ENCODE peak calls at places on chromosomes 3 and 15, in seven cellular contexts. D is IMR-90; H is esophagus squamous epithelium; A is ovary; N is naive thymus-derived CD4-positive, alpha-beta T cell; Y is Peyer's patch; M is heart left ventricle. X is an unnamed sample. For H3K9me3, the result is how much of the 10 kb centered on the place peaks cover.

GRCh38 chr3:166663194-166663593 is 716.9 kb downstream of the ZBBX start:
- DNase-seq in M (no peak), H (no peak), N (no peak), Y (no peak), A (no peak), D (no peak), X (no peak)

GRCh38 chr15:35863655-35864054 is 317.7 kb upstream of the DPH6 start:
- DNase-seq in A (no peak), Y (no peak), H (no peak), N (no peak), D (no peak), M (no peak), X (no peak)

GRCh38 chr3:158743664-158744566 is 11.7 kb upstream of the RARRES1 start:
- DNase-seq in M (no peak), H (no peak), D (no peak), N (no peak), A (no peak), Y (no peak), X (no peak)

GRCh38 chr3:6915898-6916297 is 55.0 kb downstream of the GRM7 start:
- DNase-seq in A (no peak), Y (no peak), D (no peak), N (no peak), M (no peak), H (no peak), X (no peak)

GRCh38 chr3:48403533-48404439 is 26.1 kb downstream of the PLXNB1 start:
- DNase-seq in H (no peak), D (no peak), Y (peak), M (no peak), A (peak), N (no peak), X (no peak)

GRCh38 chr3:42148982-42149432 is 57.9 kb downstream of the TRAK1 start:
- DNase-seq in N (no peak), H (no peak), Y (no peak), M (peak), D (peak), A (peak), X (peak)

GRCh38 chr3:30578986-30579579 is 27.3 kb upstream of the TGFBR2 start:
- DNase-seq in M (no peak), D (no peak), A (no peak), N (no peak), Y (no peak), H (no peak), X (no peak)

GRCh38 chr15:60932051-60932915 is 296.8 kb downstream of the RORA start:
- DNase-seq in N (no peak), H (no peak), D (peak), Y (no peak), M (no peak), A (no peak), X (peak)

GRCh38 chr3:27900316-27900715 is 178.2 kb upstream of the EOMES start:
- DNase-seq in Y (no peak), D (no peak), M (no peak), N (no peak), H (no peak), A (no peak), X (no peak)

GRCh38 chr3:67437090-67437489 is 217.3 kb downstream of the SUCLG2 start:
- DNase-seq in Y (no peak), M (no peak), A (no peak), D (peak), N (no peak), H (no peak), X (no peak)

GRCh38 chr3:136787226-136787793 is 31.6 kb upstream of the SLC35G2 start:
- DNase-seq in A (no peak), M (no peak), H (no peak), D (peak), Y (no peak), N (no peak), X (no peak)

GRCh38 chr3:12946661-12947316 is 105.4 kb upstream of the RPL32 start:
- DNase-seq in M (no peak), A (no peak), H (no peak), Y (no peak), N (no peak), D (no peak), X (no peak)

GRCh38 chr3:60636846-60637245 is 614.4 kb downstream of the FHIT start:
- DNase-seq in D (peak), Y (no peak), A (no peak), H (no peak), M (no peak), N (no peak), X (no peak)

GRCh38 chr15:31472636-31473383 is 146.2 kb downstream of the KLF13 start:
- DNase-seq in A (peak), M (peak), Y (peak), N (no peak), D (peak), H (no peak), X (no peak)

GRCh38 chr15:35123743-35124142 is 38.6 kb upstream of the NANOGP8 start:
- DNase-seq in N (no peak), M (no peak), Y (no peak), A (no peak), D (no peak), H (no peak), X (no peak)

GRCh38 chr3:125374501-125374995 is 577 bp downstream of the ZNF148 start:
- DNase-seq in Y (peak), M (peak), A (no peak), H (no peak), D (peak), N (peak), X (peak)

GRCh38 chr3:62876064-62876463 is 848 bp upstream of the CADPS start:
- DNase-seq in A (peak), H (no peak), D (peak), N (no peak), Y (peak), M (peak), X (peak)

GRCh38 chr3:106542101-106542769 is 673.4 kb upstream of the CBLB start:
- DNase-seq in N (no peak), H (no peak), D (peak), M (no peak), A (no peak), Y (no peak), X (no peak)

GRCh38 chr15:40244961-40245523 is 6.2 kb downstream of the PAK6 start:
- DNase-seq in A (no peak), N (no peak), H (no peak), D (no peak), M (no peak), Y (peak), X (no peak)

GRCh38 chr3:189808246-189809007 is 177.2 kb downstream of the TP63 start:
- DNase-seq in A (no peak), Y (no peak), H (no peak), D (no peak), M (no peak), N (no peak), X (peak)

GRCh38 chr15:80152896-80153876 is at the start of gene FAH:
- DNase-seq in N (peak), M (no peak), H (no peak), D (peak), Y (no peak), A (no peak), X (peak)

GRCh38 chr3:78871048-78871447 is 896.8 kb downstream of the ROBO1 start:
- DNase-seq in H (no peak), A (no peak), N (no peak), Y (no peak), D (peak), M (no peak), X (no peak)

GRCh38 chr3:43484926-43485488 is 136.8 kb downstream of the ANO10 start:
- DNase-seq in N (no peak), A (no peak), H (no peak), D (no peak), M (no peak), Y (no peak), X (no peak)

GRCh38 chr3:134315286-134316106 is 58.8 kb downstream of the AMOTL2 start:
- DNase-seq in N (no peak), H (no peak), Y (peak), D (peak), M (peak), A (peak), X (peak)

GRCh38 chr3:42530073-42530472 is 27.6 kb downstream of the VIPR1 start:
- DNase-seq in A (no peak), N (no peak), H (no peak), M (no peak), Y (no peak), D (no peak), X (no peak)

GRCh38 chr3:9951962-9952805 is at the start of gene PRRT3:
- DNase-seq in D (peak), Y (peak), A (peak), M (no peak), H (no peak), N (peak), X (peak)

GRCh38 chr15:73751896-73752816 is 995 bp downstream of the INSYN1 start:
- DNase-seq in A (peak), Y (no peak), D (no peak), M (no peak), H (no peak), N (no peak), X (no peak)

GRCh38 chr3:182078314-182078713 is 366.6 kb downstream of the SOX2 start:
- DNase-seq in D (no peak), Y (no peak), H (no peak), M (no peak), A (no peak), N (no peak), X (no peak)

GRCh38 chr3:34248352-34248751 is 449.9 kb downstream of the PDCD6IP start:
- DNase-seq in N (no peak), A (no peak), Y (no peak), D (no peak), H (no peak), M (no peak), X (no peak)

GRCh38 chr15:47719730-47720129 is 2.4 kb downstream of the SEMA6D start:
- DNase-seq in M (no peak), Y (no peak), H (no peak), A (no peak), N (no peak), D (no peak), X (no peak)

GRCh38 chr3:157542711-157543485 is 39.7 kb upstream of the VEPH1 start:
- DNase-seq in D (peak), N (no peak), A (peak), M (peak), Y (peak), H (no peak), X (peak)

GRCh38 chr3:138549578-138549977 is 44.5 kb downstream of the CEP70 start:
- DNase-seq in D (no peak), H (no peak), A (no peak), M (no peak), Y (no peak), N (no peak), X (no peak)
- H3K9me3 ChIP-seq in D (under half), H (under half), A (under half), M (half or more), Y (under half), N (under half), X (under half)

GRCh38 chr3:40097507-40098117 is 211.9 kb upstream of the EIF1B start:
- DNase-seq in Y (no peak), M (no peak), N (no peak), H (no peak), A (no peak), D (no peak), X (no peak)
- H3K27ac ChIP-seq in Y (no peak), M (no peak), N (no peak), H (no peak), A (no peak), D (no peak), X (no peak)

DNA sequence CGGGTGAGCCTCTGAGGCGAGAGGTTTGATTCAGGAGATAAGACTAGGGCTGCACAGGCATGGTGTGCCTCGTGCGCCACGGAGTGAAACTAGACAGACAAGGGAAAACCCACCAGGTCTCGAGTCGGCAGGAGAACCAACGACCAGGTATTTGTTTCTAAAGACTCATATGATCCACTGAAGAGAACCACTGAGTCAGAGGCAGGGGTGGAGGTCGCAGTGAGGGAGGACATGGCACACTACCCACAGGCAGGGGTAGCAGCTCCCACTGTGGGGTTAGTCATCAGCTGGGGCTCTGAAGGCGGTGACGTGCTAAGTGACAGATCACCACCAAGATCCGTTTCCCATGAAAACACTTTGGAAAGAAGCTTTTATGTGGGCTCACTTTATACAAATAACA is 45.7 kb downstream of the CHSY1 start:
- DNase-seq in N (no peak), M (no peak), D (peak), Y (no peak), H (no peak), A (no peak), X (no peak)
- H3K4me3 ChIP-seq in N (peak), M (no peak), D (peak), Y (no peak), H (no peak), A (no peak), X (peak)

GRCh38 chr15:25054329-25054728 is 99.5 kb downstream of the SNRPN start:
- DNase-seq in Y (no peak), A (peak), D (no peak), N (no peak), H (no peak), M (no peak), X (no peak)
- H3K9me3 ChIP-seq in Y (under half), A (half or more), D (half or more), N (half or more), H (half or more), M (half or more), X (half or more)

X was measured in right cardiac atrium.